ENCODE peak calls at places on chromosomes 7 and 10, in eight cellular contexts. K is astrocyte of the spinal cord, P is upper lobe of right lung, N is breast epithelium, V is transverse colon, D is fibroblast of villous mesenchyme, Q is OCI-LY7, J is A549. G is an unnamed sample.

GRCh38 chr7:105178928-105179541 is 165.0 kb downstream of the KMT2E start:
- DNase-seq in V (no peak), N (no peak), D (no peak), J (no peak), K (no peak), Q (no peak), P (no peak), G (no peak)

GRCh38 chr7:106870983-106871410 is 5.9 kb downstream of the PIK3CG start:
- DNase-seq in P (no peak), D (peak; percentile 45), J (no peak), K (peak; percentile 10), V (no peak), Q (peak; percentile 84), N (no peak), G (no peak)

GRCh38 chr7:143360788-143361551 is 1.5 kb downstream of the FAM131B start:
- DNase-seq in J (no peak), D (no peak), P (no peak), Q (no peak), N (no peak), K (no peak), V (no peak), G (no peak)

GRCh38 chr7:20214132-20214531 is 3.1 kb downstream of the MACC1 start:
- DNase-seq in N (no peak), V (no peak), Q (no peak), P (no peak), K (no peak), D (no peak), J (no peak), G (no peak)

GRCh38 chr7:101550641-101551531 is 78.2 kb downstream of the MYL10 start:
- DNase-seq in D (peak; percentile 37), J (no peak), K (no peak), P (peak; percentile 70), Q (no peak), V (peak; percentile 3), N (no peak), G (no peak)

GRCh38 chr7:1059200-1060091 is 15.1 kb downstream of the GPR146 start:
- DNase-seq in P (peak; percentile 84), V (peak; percentile 56), J (peak; percentile 74), D (peak; percentile 50), N (peak; percentile 39), K (peak; percentile 27), Q (peak; percentile 91), G (no peak)

GRCh38 chr7:917255-918117 is 37.0 kb downstream of the ADAP1 start:
- DNase-seq in D (no peak), V (peak; percentile 13), K (no peak), Q (no peak), P (peak; percentile 31), N (no peak), J (no peak), G (no peak)

GRCh38 chr7:26101471-26102151 is 50.4 kb upstream of the NFE2L3 start:
- DNase-seq in D (no peak), P (no peak), V (peak; percentile 21), Q (peak; percentile 57), K (no peak), J (no peak), N (no peak), G (no peak)

GRCh38 chr7:30027065-30027456 is 559 bp upstream of the FKBP14 start:
- DNase-seq in V (no peak), Q (peak; percentile 61), P (no peak), D (no peak), J (peak; percentile 59), K (no peak), N (peak; percentile 20), G (peak; percentile 48)

GRCh38 chr10:11074536-11075267 is 57.0 kb downstream of the CELF2 start:
- DNase-seq in D (no peak), Q (no peak), N (no peak), P (no peak), J (no peak), V (no peak), K (no peak), G (no peak)

GRCh38 chr10:99370993-99371392 is 41.8 kb downstream of the CNNM1 start:
- DNase-seq in V (no peak), P (no peak), D (peak; percentile 41), N (no peak), Q (peak; percentile 7), J (peak; percentile 69), K (peak; percentile 26), G (peak; percentile 32)

DNA sequence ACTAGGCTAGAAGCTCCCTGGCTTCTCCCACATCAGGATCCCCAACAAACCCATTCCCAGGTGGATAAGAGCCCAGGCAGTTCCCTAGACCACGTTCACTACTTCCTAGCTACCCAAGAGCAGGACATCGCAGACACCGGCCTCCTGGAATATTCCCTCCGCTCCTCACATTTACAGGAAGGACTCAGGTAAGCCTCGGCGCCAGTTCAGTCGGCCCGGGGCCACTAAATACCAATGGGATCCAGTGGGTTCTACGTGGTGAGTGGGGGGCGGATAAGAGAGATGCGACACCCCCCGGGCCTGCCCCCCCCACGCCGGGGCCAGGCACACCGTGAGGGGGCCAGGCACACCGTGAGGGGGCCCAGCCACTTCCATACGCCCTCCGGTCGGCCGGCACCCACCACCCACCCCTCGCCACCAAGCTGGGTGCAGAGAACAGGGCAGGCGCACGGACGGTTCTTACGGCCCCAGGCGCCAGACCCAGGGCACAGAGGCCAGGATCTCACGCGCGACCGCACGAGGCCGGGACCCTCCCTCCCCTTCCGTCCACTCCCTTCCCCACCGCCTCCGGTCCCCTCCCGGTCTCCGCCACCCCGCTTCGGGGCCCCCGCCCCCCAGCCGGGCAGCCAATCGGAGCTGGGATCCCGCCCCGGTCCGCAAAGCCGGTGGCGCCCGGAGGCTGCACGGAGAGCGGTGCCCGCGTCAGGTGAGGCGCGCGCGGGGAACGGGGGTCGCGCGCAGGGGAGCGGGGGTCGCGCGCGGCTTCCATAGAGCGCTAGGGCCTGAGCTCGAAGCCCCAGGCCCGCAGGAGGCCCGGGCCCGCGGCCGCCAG is at the start of gene BLVRA:
- DNase-seq in P (peak; percentile 93), J (peak; percentile 38), Q (no peak), N (peak; percentile 45), K (peak; percentile 23), D (peak; percentile 48), V (peak; percentile 72), G (peak; percentile 42)
- TF ChIP-seq CTCF in P (no peak), J (no peak), Q (no peak), N (no peak), K (no peak), D (no peak), V (no peak), G (no peak)

DNA sequence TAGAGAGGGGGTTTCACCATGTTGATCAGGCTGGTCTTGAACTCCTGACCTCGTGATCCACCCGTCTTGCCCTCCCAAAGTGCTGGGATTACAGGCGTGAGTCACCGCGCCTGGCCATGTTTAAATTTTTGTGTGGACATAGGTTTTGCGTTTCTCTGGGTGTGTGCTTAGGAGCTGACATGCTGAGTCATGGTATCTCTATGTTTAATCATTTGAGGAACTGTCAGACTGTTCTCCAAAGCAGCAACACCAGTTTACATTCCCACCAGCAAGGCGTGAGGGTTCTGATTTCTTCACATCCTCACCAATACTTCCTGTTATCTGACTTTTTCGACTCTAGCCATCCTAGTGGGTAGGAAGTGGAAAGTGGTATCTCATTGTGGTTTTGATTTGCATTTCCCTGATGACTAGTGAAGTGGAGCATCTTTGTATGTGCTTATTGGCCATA is 153.7 kb downstream of the DNAJB6 start:
- DNase-seq in P (peak; percentile 53), N (no peak), Q (peak; percentile 24), V (no peak), J (peak; percentile 96), K (peak; percentile 68), D (peak; percentile 73), G (peak; percentile 52)
- H3K4me3 ChIP-seq in P (no peak overlapping the region), N (no peak overlapping the region), Q (no peak overlapping the region), V (no peak overlapping the region), J (no peak overlapping the region), K (no peak overlapping the region), D (no peak overlapping the region), G (no peak overlapping the region)

GRCh38 chr10:79155301-79156081 is 86.7 kb downstream of the ZMIZ1 start:
- DNase-seq in V (no peak), D (no peak), J (no peak), Q (peak; percentile 31), P (no peak), K (no peak), N (no peak), G (no peak)
- TF ChIP-seq CTCF in V (no peak), D (no peak), J (peak; percentile 11), Q (peak; percentile 50), P (no peak), K (peak; percentile 28), N (no peak), G (no peak)

GRCh38 chr10:7933262-7933661 is 115.0 kb downstream of the TAF3 start:
- DNase-seq in J (no peak), V (no peak), Q (no peak), P (no peak), K (no peak), D (no peak), N (no peak), G (no peak)
- H3K4me3 ChIP-seq in J (no peak overlapping the region), V (no peak overlapping the region), Q (no peak overlapping the region), P (no peak overlapping the region), K (no peak overlapping the region), D (no peak overlapping the region), N (no peak overlapping the region), G (no peak overlapping the region)

GRCh38 chr7:139424004-139424403 is 59.5 kb downstream of the KLRG2 start:
- DNase-seq in P (no peak), V (no peak), D (no peak), K (no peak), Q (no peak), N (no peak), J (no peak), G (no peak)
- TF ChIP-seq CTCF in P (no peak), V (no peak), D (no peak), K (no peak), Q (no peak), N (no peak), J (no peak), G (no peak)

DNA sequence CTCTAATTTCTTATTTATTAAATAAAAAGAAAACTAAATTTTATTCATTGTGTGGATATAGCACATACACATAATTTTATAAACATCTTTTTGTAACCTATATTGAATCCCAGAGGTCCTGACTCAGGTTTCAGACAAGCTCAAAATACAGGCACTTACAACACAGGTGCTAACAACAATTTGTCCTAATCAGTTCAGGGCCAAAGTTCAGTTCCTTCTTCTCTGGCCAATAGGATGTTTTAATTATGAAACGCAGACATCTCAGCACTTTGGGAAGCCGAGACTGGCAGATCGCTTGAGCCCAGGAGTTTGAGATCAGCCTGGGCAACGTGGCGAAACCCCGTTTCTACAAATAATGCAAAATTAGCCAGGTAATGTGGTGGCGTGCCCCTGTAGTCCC is 15.0 kb downstream of the RPA3 start:
- DNase-seq in K (no peak), Q (no peak), P (no peak), V (no peak), N (no peak), D (no peak), J (no peak), G (no peak)
- H3K4me3 ChIP-seq in K (no peak overlapping the region), Q (no peak overlapping the region), P (no peak overlapping the region), V (no peak overlapping the region), N (no peak overlapping the region), D (no peak overlapping the region), J (no peak overlapping the region), G (no peak overlapping the region)

DNA sequence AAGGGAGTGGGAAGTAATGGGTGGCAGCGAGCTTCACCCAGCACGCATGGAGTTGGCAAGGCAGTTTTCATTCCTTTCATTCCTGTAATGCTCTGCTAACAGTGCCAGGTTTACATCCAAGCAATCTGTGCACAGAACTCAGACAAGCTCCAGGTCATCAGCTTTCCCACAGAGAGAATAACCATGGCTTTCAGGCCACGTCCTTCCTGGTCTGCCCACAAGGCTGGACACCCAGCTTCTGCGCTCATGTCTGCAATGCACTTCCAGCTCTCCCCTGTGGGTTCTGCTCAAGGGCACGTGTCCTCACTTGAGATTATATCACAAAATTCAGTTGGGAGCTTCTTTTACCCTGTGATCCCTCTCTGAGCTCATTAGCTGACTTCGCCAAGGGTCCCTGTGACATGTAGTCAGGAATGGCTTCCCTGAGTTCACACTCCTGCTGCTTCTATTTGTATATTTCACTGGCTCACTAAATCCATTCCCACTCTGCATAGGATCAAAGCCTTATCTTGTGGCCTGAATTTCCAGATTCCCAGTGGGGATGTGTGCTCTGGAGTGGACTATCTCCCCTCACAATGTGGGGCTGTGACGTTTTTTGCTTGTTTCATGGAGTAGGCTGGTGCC is 18.6 kb downstream of the AKR1C2 start:
- DNase-seq in V (no peak), J (peak; percentile 95), K (no peak), P (no peak), Q (no peak), D (peak; percentile 47), N (no peak), G (peak; percentile 30)
- TF ChIP-seq CTCF in V (no peak), J (peak; percentile 1), K (no peak), P (no peak), Q (no peak), D (no peak), N (no peak), G (no peak)

G was measured in fibroblast of pulmonary artery.